ENCODE peak calls at places on chromosomes 2 and 18, in five cellular contexts. V is H1, U is IMR-90, F is neuronal stem cell, T is mesenchymal stem cell. G is an unnamed sample.

GRCh38 chr2:854460-854859 is 96.2 kb upstream of the SNTG2 start:
- DNase-seq in U (no peak), T (no peak), F (peak; percentile 11), V (peak; percentile 95), G (peak; percentile 62)

GRCh38 chr2:112959109-112959591 is 18.7 kb upstream of the IL36G start:
- DNase-seq in F (no peak), T (peak; percentile 18), V (peak; percentile 61), U (no peak), G (peak; percentile 45)

GRCh38 chr2:151306621-151307020 is 17.2 kb upstream of the NMI start:
- DNase-seq in F (no peak), V (no peak), T (peak; percentile 54), U (peak; percentile 86), G (no peak)

GRCh38 chr2:160214461-160215055 is 14.5 kb upstream of the ITGB6 start:
- DNase-seq in U (peak; percentile 90), V (no peak), T (peak; percentile 80), F (no peak), G (peak; percentile 36)

GRCh38 chr2:20674974-20675679 is 8.2 kb downstream of the GDF7 start:
- DNase-seq in F (no peak), U (peak; percentile 87), T (peak; percentile 78), V (no peak), G (peak; percentile 42)

GRCh38 chr2:127820080-127820668 is 9.2 kb upstream of the WDR33 start:
- DNase-seq in V (peak; percentile 55), U (peak; percentile 7), F (no peak), T (no peak), G (peak; percentile 35)

GRCh38 chr2:211423018-211423417 is 866.6 kb downstream of the CPS1 start:
- DNase-seq in T (no peak), V (no peak), F (no peak), U (no peak), G (no peak)

GRCh38 chr2:241772063-241772499 is 4.5 kb upstream of the GAL3ST2 start:
- DNase-seq in U (no peak), T (no peak), V (no peak), F (no peak), G (no peak)

GRCh38 chr18:77422974-77423373 is 173.3 kb downstream of the GALR1 start:
- DNase-seq in T (no peak), U (no peak), V (no peak), F (no peak), G (peak; percentile 10)

GRCh38 chr2:234145057-234145456 is 94.6 kb downstream of the SPP2 start:
- DNase-seq in U (no peak), V (no peak), F (no peak), T (no peak), G (no peak)

GRCh38 chr2:133293544-133294270 is 274.6 kb downstream of the NCKAP5 start:
- DNase-seq in V (no peak), T (peak; percentile 68), U (peak; percentile 82), F (no peak), G (no peak)

GRCh38 chr2:221677688-221678087 is 105.6 kb upstream of the EPHA4 start:
- DNase-seq in V (no peak), U (no peak), F (no peak), T (no peak), G (no peak)

GRCh38 chr2:168454737-168455691 is 1.1 kb upstream of the CERS6 start:
- DNase-seq in T (no peak), V (no peak), F (no peak), U (no peak), G (no peak)

GRCh38 chr2:185337033-185337432 is 401.6 kb upstream of the FSIP2 start:
- DNase-seq in F (no peak), V (no peak), U (no peak), T (no peak), G (peak; percentile 30)

GRCh38 chr2:167908786-167909185 is 338.6 kb downstream of the STK39 start:
- DNase-seq in T (no peak), U (no peak), F (no peak), V (no peak), G (no peak)

GRCh38 chr2:224734949-224735348 is 18.8 kb upstream of the CCDC195 start:
- DNase-seq in F (no peak), V (no peak), U (no peak), T (no peak), G (no peak)

GRCh38 chr18:69956037-69956436 is 8.4 kb upstream of the CD226 start:
- DNase-seq in U (no peak), F (no peak), T (peak; percentile 86), V (no peak), G (no peak)

GRCh38 chr2:40451926-40452605 is at the start of gene SLC8A1:
- DNase-seq in F (peak; percentile 51), V (peak; percentile 62), U (peak; percentile 49), T (peak; percentile 35), G (peak; percentile 46)

GRCh38 chr2:2466534-2466933 is 135.5 kb upstream of the MYT1L start:
- DNase-seq in U (no peak), V (no peak), T (no peak), F (no peak), G (no peak)

GRCh38 chr2:95382686-95383634 is 19.5 kb upstream of the FAHD2A start:
- DNase-seq in F (no peak), U (no peak), V (no peak), T (no peak), G (no peak)

GRCh38 chr2:133817680-133818566 is 249.7 kb upstream of the NCKAP5 start:
- DNase-seq in V (no peak), F (no peak), U (peak; percentile 99), T (peak; percentile 97), G (no peak)

GRCh38 chr2:53235836-53236582 is 531.6 kb upstream of the CHAC2 start:
- DNase-seq in V (no peak), T (no peak), U (no peak), F (no peak), G (no peak)

GRCh38 chr18:26383454-26384270 is 157.4 kb downstream of the TAF4B start:
- DNase-seq in T (peak; percentile 62), V (no peak), U (peak; percentile 67), F (peak; percentile 33), G (peak; percentile 65)

GRCh38 chr2:16495812-16496211 is 169.8 kb downstream of the CYRIA start:
- DNase-seq in F (no peak), V (no peak), U (no peak), T (no peak), G (no peak)

GRCh38 chr2:16493788-16494187 is 171.8 kb downstream of the CYRIA start:
- DNase-seq in T (no peak), F (no peak), V (no peak), U (no peak), G (no peak)

DNA sequence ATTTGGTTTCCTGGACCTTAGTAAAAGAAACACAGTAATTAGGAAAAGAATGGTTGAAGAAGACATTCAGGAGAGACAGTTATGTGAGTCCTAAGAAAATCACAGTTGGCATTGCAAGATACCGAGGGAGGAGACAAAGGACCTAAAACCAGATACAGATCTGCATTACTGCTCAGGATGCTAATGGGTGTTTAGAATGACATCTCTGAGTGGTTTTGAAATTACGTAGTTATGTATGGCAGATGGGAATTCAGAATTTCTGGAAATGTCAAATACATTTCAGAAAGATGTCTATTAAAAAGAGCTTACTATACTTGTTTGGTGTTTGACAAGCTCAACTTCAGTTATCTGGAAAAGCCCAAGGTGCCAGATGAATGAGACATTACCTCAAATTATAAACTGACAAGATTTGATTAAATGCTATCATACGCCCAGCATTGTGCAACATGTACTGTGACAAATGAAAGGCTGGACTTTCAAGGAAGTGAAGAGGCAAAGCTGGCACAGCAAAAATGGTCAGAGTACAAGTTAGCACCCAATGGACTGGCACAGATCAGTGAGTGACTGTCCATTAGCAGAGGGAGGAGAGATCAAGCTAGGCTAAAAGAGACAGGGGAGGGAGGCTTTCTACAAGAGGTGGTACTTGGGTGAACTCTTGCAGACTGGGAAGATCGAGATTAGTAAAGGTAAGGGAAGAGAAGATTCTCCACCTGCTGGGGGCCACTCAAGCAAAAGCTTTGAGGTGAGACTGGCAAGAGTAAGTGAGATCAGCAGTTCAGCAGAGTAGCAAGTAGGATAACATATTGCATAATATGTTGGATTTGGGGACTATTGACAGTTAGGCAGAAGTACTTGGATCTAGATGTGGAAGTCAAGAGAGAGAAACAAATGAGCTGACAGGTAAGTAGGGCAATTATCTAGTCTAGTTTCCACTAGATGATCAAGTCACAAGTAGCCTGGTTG is 168.9 kb downstream of the CYRIA start:
- DNase-seq in T (no peak), V (no peak), F (no peak), U (no peak), G (no peak)
- H2BK15ac ChIP-seq in T (no peak overlapping the region), V (no peak overlapping the region), F (no peak overlapping the region), U (no peak overlapping the region), G (no peak overlapping the region)

GRCh38 chr2:43073373-43073772 is 153.0 kb downstream of the ZFP36L2 start:
- DNase-seq in F (no peak), U (peak; percentile 36), T (peak; percentile 87), V (no peak), G (no peak)

GRCh38 chr2:43070676-43071491 is 155.5 kb downstream of the ZFP36L2 start:
- DNase-seq in U (no peak), V (no peak), F (no peak), T (peak; percentile 35), G (no peak)

GRCh38 chr2:43070039-43070438 is 156.4 kb downstream of the ZFP36L2 start:
- DNase-seq in V (no peak), T (no peak), U (no peak), F (no peak), G (no peak)

GRCh38 chr2:43074052-43074451 is 152.4 kb downstream of the ZFP36L2 start:
- DNase-seq in T (no peak), U (no peak), V (no peak), F (no peak), G (no peak)

GRCh38 chr2:43071629-43072550 is 154.5 kb downstream of the ZFP36L2 start:
- DNase-seq in T (peak; percentile 29), V (no peak), U (peak; percentile 49), F (no peak), G (no peak)
- H2BK5ac ChIP-seq in T (no peak overlapping the region), V (no peak overlapping the region), U (no peak overlapping the region), F (peak overlapping the region; percentile 77), G (no peak overlapping the region)

DNA sequence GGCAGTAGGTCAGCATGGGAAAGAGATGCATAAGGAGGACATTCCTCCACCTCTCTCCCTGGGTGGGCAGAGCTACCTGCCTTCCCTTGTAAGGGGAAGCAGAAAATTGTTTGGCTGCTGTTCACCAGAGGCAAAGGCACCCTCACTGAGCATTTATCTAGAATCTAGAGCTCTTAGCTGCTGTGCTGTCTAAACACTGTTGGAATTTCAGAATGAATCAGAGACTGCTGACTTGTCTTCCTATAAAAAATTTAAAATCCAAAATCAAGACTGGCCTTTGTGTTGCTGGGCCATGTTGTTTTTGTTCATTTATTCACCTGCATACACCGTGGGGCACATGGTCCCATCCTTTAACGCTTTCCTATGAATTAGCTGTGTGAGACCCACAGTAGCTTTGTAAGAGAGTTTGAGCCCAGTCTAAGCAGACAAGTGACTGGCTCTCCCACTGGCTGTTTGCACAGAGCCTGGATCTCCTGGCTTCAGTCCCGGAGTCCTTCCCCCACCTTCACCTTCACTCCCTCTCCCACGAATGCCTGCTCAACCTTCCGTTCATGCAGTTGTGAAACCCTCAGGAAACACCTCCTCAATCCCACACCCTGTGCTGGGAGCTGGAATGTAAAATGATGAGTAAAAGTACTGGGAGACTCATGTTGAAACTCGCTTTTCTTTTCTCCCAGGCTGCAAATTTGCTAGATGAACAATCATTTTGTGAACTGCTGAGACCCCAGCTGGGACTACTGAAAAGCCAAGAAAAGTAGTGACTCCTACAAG is 76.2 kb downstream of the FAM168B start:
- DNase-seq in U (peak; percentile 72), V (no peak), T (no peak), F (no peak), G (no peak)
- H3K23ac ChIP-seq in U (no peak overlapping the region), V (no peak overlapping the region), T (no peak overlapping the region), F (no peak overlapping the region), G (no peak overlapping the region)

GRCh38 chr2:85213893-85214512 is 80.8 kb downstream of the TCF7L1 start:
- DNase-seq in F (no peak), U (no peak), V (no peak), T (no peak), G (peak; percentile 40)
- H2BK15ac ChIP-seq in F (no peak overlapping the region), U (no peak overlapping the region), V (no peak overlapping the region), T (no peak overlapping the region), G (no peak overlapping the region)

GRCh38 chr2:105403785-105404698 is 5.2 kb upstream of the FHL2 start:
- DNase-seq in T (peak; percentile 88), F (no peak), V (no peak), U (peak; percentile 94), G (peak; percentile 37)
- H2BK5ac ChIP-seq in T (peak overlapping the region; percentile 95), F (peak overlapping the region; percentile 45), V (peak overlapping the region; percentile 72), U (peak overlapping the region; percentile 98), G (no peak overlapping the region)

G was measured in mesendoderm.